ENCODE peak calls at places on chromosomes 3 and 15, in eight cellular contexts. L, O, Z, K, E, Y, J and T are unnamed samples.

GRCh38 chr15:89749951-89750559 is 994 bp downstream of the MESP1 start:
- DNase-seq in K (no peak), Y (no peak), Z (no peak), O (no peak), J (no peak), E (no peak), L (peak; percentile 43), T (no peak)

GRCh38 chr3:140233702-140234101 is 298.7 kb downstream of the CLSTN2 start:
- DNase-seq in Y (no peak), K (no peak), J (no peak), O (no peak), E (no peak), Z (no peak), L (no peak), T (no peak)

GRCh38 chr3:145145461-145145860 is 1015.5 kb downstream of the PLOD2 start:
- DNase-seq in O (no peak), J (no peak), Y (no peak), E (no peak), Z (no peak), K (no peak), L (no peak), T (no peak)

GRCh38 chr3:140922634-140923033 is 19.0 kb upstream of the SLC25A36 start:
- DNase-seq in E (no peak), Z (no peak), L (no peak), K (no peak), Y (peak; percentile 58), J (no peak), O (no peak), T (no peak)

GRCh38 chr3:197083486-197083885 is 53.9 kb upstream of the MELTF start:
- DNase-seq in Z (no peak), O (no peak), E (no peak), K (peak; percentile 18), J (no peak), L (no peak), Y (peak; percentile 92), T (peak; percentile 69)

GRCh38 chr3:112407214-112407887 is 74.4 kb downstream of the CD200 start:
- DNase-seq in O (no peak), Y (no peak), Z (no peak), K (no peak), E (no peak), L (no peak), J (no peak), T (no peak)

GRCh38 chr15:33029247-33029646 is 165.3 kb downstream of the FMN1 start:
- DNase-seq in J (no peak), O (no peak), E (no peak), Z (no peak), Y (no peak), K (no peak), L (no peak), T (no peak)

GRCh38 chr15:49242820-49243219 is 72.8 kb downstream of the GALK2 start:
- DNase-seq in E (no peak), Z (no peak), J (no peak), K (peak; percentile 24), O (no peak), L (peak; percentile 3), Y (peak; percentile 87), T (no peak)

GRCh38 chr15:81113204-81113657 is 20.8 kb upstream of the CFAP161 start:
- DNase-seq in K (no peak), E (no peak), L (no peak), Z (no peak), O (no peak), J (no peak), Y (no peak), T (no peak)

GRCh38 chr3:194801378-194802124 is 115.9 kb downstream of the FAM43A start:
- DNase-seq in Y (no peak), E (no peak), O (no peak), Z (no peak), K (no peak), J (no peak), L (no peak), T (no peak)

GRCh38 chr3:109023656-109024254 is 70.1 kb upstream of the GUCA1C start:
- DNase-seq in K (no peak), O (peak; percentile 44), Y (peak; percentile 58), J (no peak), E (no peak), L (peak; percentile 50), Z (no peak), T (peak; percentile 18)

GRCh38 chr3:71930056-71930991 is 145.4 kb upstream of the PROK2 start:
- DNase-seq in E (no peak), L (peak; percentile 64), Y (peak; percentile 87), O (peak; percentile 37), K (peak; percentile 53), Z (no peak), J (no peak), T (peak; percentile 63)

GRCh38 chr3:22156868-22157267 is 405.9 kb upstream of the ZNF385D start:
- DNase-seq in K (no peak), O (no peak), L (no peak), E (no peak), Y (no peak), J (no peak), Z (no peak), T (no peak)

GRCh38 chr3:131730581-131730980 is 227.8 kb upstream of the MRPL3 start:
- DNase-seq in E (no peak), J (no peak), L (no peak), Z (no peak), Y (peak; percentile 84), K (no peak), O (no peak), T (peak; percentile 14)

GRCh38 chr15:62790531-62790930 is 252.0 kb upstream of the TPM1 start:
- DNase-seq in L (no peak), Z (no peak), Y (no peak), J (no peak), K (no peak), E (no peak), O (no peak), T (no peak)

GRCh38 chr3:31861839-31862238 is 119.2 kb downstream of the OSBPL10 start:
- DNase-seq in Y (no peak), E (no peak), L (no peak), J (no peak), Z (no peak), K (no peak), O (no peak), T (no peak)

GRCh38 chr15:95394186-95395067 is 936.1 kb upstream of the NR2F2 start:
- DNase-seq in L (no peak), Z (no peak), E (no peak), K (no peak), Y (peak; percentile 44), O (no peak), J (no peak), T (no peak)

GRCh38 chr15:95624616-95625361 is 705.7 kb upstream of the NR2F2 start:
- DNase-seq in O (no peak), K (no peak), Z (no peak), Y (no peak), L (no peak), E (no peak), J (no peak), T (no peak)

GRCh38 chr15:80202641-80203360 is 49.2 kb downstream of the CTXND1 start:
- DNase-seq in J (no peak), Y (no peak), E (peak; percentile 19), O (no peak), K (no peak), Z (no peak), L (no peak), T (peak; percentile 90)

GRCh38 chr3:77563012-77563411 is 523.1 kb downstream of the ROBO2 start:
- DNase-seq in O (no peak), J (no peak), Z (no peak), Y (no peak), L (no peak), K (no peak), E (no peak), T (no peak)

GRCh38 chr3:158313344-158313927 is 203.5 kb downstream of the RSRC1 start:
- DNase-seq in O (no peak), K (no peak), J (no peak), L (peak; percentile 61), Y (peak; percentile 32), E (no peak), Z (no peak), T (peak; percentile 32)

GRCh38 chr3:150217691-150218090 is 190.4 kb upstream of the TSC22D2 start:
- DNase-seq in Y (no peak), Z (no peak), K (no peak), J (no peak), L (no peak), O (no peak), E (no peak), T (no peak)
- H3K27ac ChIP-seq in Y (no peak overlapping the region), Z (no peak overlapping the region), K (no peak overlapping the region), J (no peak overlapping the region), L (no peak overlapping the region), O (no peak overlapping the region), E (no peak overlapping the region), T (no peak overlapping the region)

DNA sequence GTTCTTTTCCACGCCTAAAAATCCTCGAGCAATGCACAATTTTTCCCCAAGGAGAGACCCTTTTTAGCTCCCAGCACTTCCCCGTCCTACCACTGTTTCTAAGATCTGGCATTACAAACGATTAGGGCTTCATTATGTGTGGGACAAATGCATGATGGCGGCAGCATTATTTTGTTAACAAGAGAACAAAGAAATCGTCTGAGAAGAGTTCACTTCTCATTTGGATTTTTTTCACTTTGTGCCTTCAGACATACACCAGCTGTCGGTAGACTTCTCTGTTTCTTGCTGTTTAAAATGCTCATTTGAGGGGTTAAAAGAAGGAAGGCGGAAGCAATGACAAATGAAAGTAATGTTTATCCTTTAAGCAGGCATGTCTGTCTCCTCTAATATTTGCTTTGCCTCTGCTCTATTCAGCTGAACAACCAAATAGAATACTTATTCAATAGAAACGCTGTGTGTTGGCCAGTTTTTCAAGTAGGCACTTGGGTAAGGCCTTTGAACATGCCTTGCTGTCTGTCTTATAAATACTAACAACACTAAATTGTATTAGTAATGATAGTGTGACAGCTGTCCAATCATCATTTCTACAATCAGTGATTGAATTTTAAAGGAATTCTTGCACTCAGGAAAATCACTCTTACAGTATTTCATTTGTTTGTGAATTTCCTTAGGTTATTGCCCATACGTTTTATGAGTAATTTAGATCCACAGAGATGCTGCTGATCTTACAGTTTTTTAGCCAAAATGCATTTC is 382.4 kb downstream of the IL5RA start:
- DNase-seq in J (no peak), L (no peak), O (no peak), Z (no peak), K (no peak), E (no peak), Y (no peak), T (no peak)
- H3K27ac ChIP-seq in J (no peak overlapping the region), L (no peak overlapping the region), O (no peak overlapping the region), Z (no peak overlapping the region), K (no peak overlapping the region), E (no peak overlapping the region), Y (no peak overlapping the region), T (no peak overlapping the region)

DNA sequence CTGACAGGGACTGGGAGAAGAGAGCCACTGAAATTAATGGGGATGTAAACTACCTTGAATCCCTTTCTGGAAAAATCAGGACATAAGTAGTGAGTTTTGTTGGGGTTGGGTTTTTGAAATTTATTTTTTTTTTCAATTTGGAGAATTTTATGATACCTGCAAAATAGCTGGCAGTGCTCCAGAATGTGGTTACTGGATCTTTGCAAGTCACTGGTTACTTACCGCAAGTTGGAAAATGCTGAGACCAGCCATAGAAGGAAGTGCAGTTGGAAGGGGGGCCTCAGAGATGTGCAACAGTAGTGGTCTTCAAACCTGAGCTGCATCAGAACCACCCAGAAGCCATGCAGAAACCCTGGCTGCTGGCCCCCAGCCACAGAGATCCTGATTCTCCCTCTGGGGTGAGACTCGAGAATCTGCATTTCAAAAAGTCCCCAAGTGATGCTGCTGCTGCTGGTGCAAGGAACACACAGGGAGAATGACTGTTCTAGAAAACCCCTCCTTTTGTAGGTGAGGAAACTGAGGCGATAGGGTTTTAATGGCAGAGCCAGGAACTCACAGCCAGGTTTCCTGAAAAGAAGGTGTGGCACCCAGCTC is 39.7 kb downstream of the SEMA5B start:
- DNase-seq in K (no peak), Z (no peak), Y (no peak), J (no peak), E (no peak), L (no peak), O (no peak), T (no peak)
- H3K27ac ChIP-seq in K (no peak overlapping the region), Z (no peak overlapping the region), Y (no peak overlapping the region), J (no peak overlapping the region), E (no peak overlapping the region), L (no peak overlapping the region), O (no peak overlapping the region), T (no peak overlapping the region)

GRCh38 chr3:139113231-139113749 is 68.6 kb upstream of the PRR23C start:
- DNase-seq in E (no peak), Y (no peak), L (no peak), K (no peak), Z (no peak), J (no peak), O (no peak), T (no peak)
- H3K27ac ChIP-seq in E (no peak overlapping the region), Y (no peak overlapping the region), L (no peak overlapping the region), K (no peak overlapping the region), Z (no peak overlapping the region), J (no peak overlapping the region), O (no peak overlapping the region), T (no peak overlapping the region)